ENCODE peak calls at places on chromosomes 5 and 9, in six cellular contexts. X is astrocyte; V is HFFc6; K is aorta; A is SK-N-SH; L is activated effector memory CD4-positive, alpha-beta T cell treated with anti-CD3 and anti-CD28 coated beads, Interleukin-2, amount 50 U/mL, for 16 hours. I is an unnamed sample.

GRCh38 chr5:140502834-140503233 is 44.6 kb upstream of the EIF4EBP3 start:
- DNase-seq in X (no peak), L (no peak), A (no peak), K (no peak), V (no peak), I (no peak)

GRCh38 chr5:43191740-43192557 is at the start of gene NIM1K:
- DNase-seq in L (peak), X (peak), K (peak), A (peak), V (no peak), I (no peak)

GRCh38 chr9:28255174-28255573 is 681.9 kb upstream of the C9orf72 start:
- DNase-seq in A (no peak), V (no peak), K (no peak), L (no peak), X (no peak), I (no peak)

GRCh38 chr5:76401801-76402250 is 1.3 kb upstream of the IQGAP2 start:
- DNase-seq in V (no peak), X (no peak), L (peak), K (no peak), A (no peak), I (no peak)

GRCh38 chr9:15813076-15813475 is 260.2 kb downstream of the CCDC171 start:
- DNase-seq in V (no peak), K (no peak), A (no peak), X (no peak), L (no peak), I (no peak)

GRCh38 chr5:135332519-135333150 is 66.4 kb downstream of the MACROH2A1 start:
- DNase-seq in A (peak), X (peak), K (no peak), V (peak), L (no peak), I (peak)

GRCh38 chr9:106449528-106449927 is 413.4 kb upstream of the ZNF462 start:
- DNase-seq in K (no peak), A (no peak), X (no peak), V (no peak), L (no peak), I (no peak)

GRCh38 chr5:113122053-113122452 is 145.5 kb downstream of the DCP2 start:
- DNase-seq in X (peak), V (peak), K (peak), L (no peak), A (no peak), I (peak)

GRCh38 chr5:170821257-170821800 is 37.8 kb downstream of the GABRP start:
- DNase-seq in K (no peak), L (no peak), X (no peak), V (no peak), A (no peak), I (no peak)

GRCh38 chr5:115243412-115243811 is 19.3 kb downstream of the PGGT1B start:
- DNase-seq in X (peak), V (peak), K (no peak), L (no peak), A (no peak), I (peak)

GRCh38 chr5:4100739-4101138 is 505.1 kb downstream of the IRX1 start:
- DNase-seq in K (no peak), V (no peak), A (no peak), L (no peak), X (no peak), I (no peak)

GRCh38 chr5:76482961-76483360 is 79.9 kb downstream of the IQGAP2 start:
- DNase-seq in K (no peak), V (no peak), X (no peak), A (no peak), L (no peak), I (no peak)

GRCh38 chr5:142514196-142514595 is 171.7 kb downstream of the FGF1 start:
- DNase-seq in K (no peak), L (no peak), X (no peak), V (no peak), A (no peak), I (no peak)

GRCh38 chr9:95028855-95029219 is 288.7 kb downstream of the FANCC start:
- DNase-seq in L (no peak), V (no peak), K (no peak), A (no peak), X (no peak), I (no peak)

GRCh38 chr5:143896981-143897380 is 85.0 kb downstream of the HMHB1 start:
- DNase-seq in L (no peak), K (no peak), A (no peak), X (peak), V (peak), I (peak)

GRCh38 chr5:109239501-109239900 is 170.3 kb downstream of the PJA2 start:
- DNase-seq in A (no peak), K (no peak), V (no peak), X (peak), L (no peak), I (no peak)

GRCh38 chr5:111772456-111772855 is 15.5 kb upstream of the NREP start:
- DNase-seq in K (no peak), A (no peak), V (peak), L (no peak), X (no peak), I (no peak)

GRCh38 chr5:171428168-171428658 is 8.8 kb downstream of the FGF18 start:
- DNase-seq in L (peak), A (no peak), K (no peak), X (no peak), V (no peak), I (no peak)

GRCh38 chr9:37025381-37026084 is 8.5 kb downstream of the PAX5 start:
- DNase-seq in K (no peak), V (no peak), A (no peak), L (no peak), X (no peak), I (no peak)

GRCh38 chr5:151134228-151134627 is 23.4 kb downstream of the ANXA6 start:
- DNase-seq in L (no peak), X (no peak), V (no peak), A (no peak), K (no peak), I (no peak)

GRCh38 chr5:73605223-73606087 is 20.5 kb upstream of the ARHGEF28 start:
- DNase-seq in A (no peak), X (peak), V (peak), L (no peak), K (no peak), I (no peak)

GRCh38 chr5:10849278-10849677 is 88.2 kb upstream of the DAP start:
- DNase-seq in K (no peak), L (no peak), A (no peak), V (no peak), X (peak), I (no peak)

GRCh38 chr9:120922404-120923173 is 4.0 kb downstream of the TRAF1 start:
- DNase-seq in L (peak), V (no peak), A (no peak), X (no peak), K (no peak), I (no peak)

GRCh38 chr9:128642675-128643074 is 14.0 kb downstream of the DYNC2I2 start:
- DNase-seq in K (no peak), A (no peak), X (no peak), V (no peak), L (no peak), I (no peak)

GRCh38 chr9:132404228-132404881 is 2.3 kb downstream of the TTF1 start:
- DNase-seq in A (no peak), K (no peak), V (no peak), L (peak), X (peak), I (no peak)

GRCh38 chr9:101977614-101978210 is 239.3 kb upstream of the GRIN3A start:
- DNase-seq in K (no peak), V (peak), X (no peak), L (no peak), A (peak), I (no peak)

GRCh38 chr9:132183715-132184114 is 21.9 kb downstream of the NTNG2 start:
- DNase-seq in A (no peak), K (no peak), X (no peak), L (no peak), V (no peak), I (no peak)

GRCh38 chr5:39714036-39714698 is 289.4 kb upstream of the DAB2 start:
- DNase-seq in K (no peak), X (peak), V (peak), A (peak), L (peak), I (peak)

GRCh38 chr5:63127054-63127453 is 548.4 kb downstream of the LRRC70 start:
- DNase-seq in K (no peak), L (no peak), A (no peak), X (peak), V (peak), I (no peak)

I was measured in NCI-H226.